ENCODE peak calls at places on chromosomes 16 and 17, in nine cellular contexts. Z, T, S, V, M, G, E, I and L are unnamed samples.

GRCh38 chr16:53881371-53881770 is 177.4 kb downstream of the FTO start:
- DNase-seq in G (peak), T (no peak), Z (no peak), I (peak), M (peak), S (no peak), V (no peak), E (no peak), L (no peak)

GRCh38 chr17:12591336-12591735 is 74.4 kb upstream of the MYOCD start:
- DNase-seq in S (peak), I (no peak), G (no peak), Z (no peak), V (peak), E (no peak), T (no peak), M (no peak), L (peak)

GRCh38 chr16:61892531-61892930 is 143.7 kb downstream of the CDH8 start:
- DNase-seq in S (no peak), Z (no peak), T (no peak), G (no peak), E (no peak), M (no peak), V (no peak), I (no peak), L (no peak)

GRCh38 chr16:10765772-10766171 is 22.1 kb downstream of the NUBP1 start:
- DNase-seq in V (no peak), M (no peak), T (no peak), S (no peak), Z (no peak), G (no peak), E (no peak), I (no peak), L (no peak)

GRCh38 chr17:52158450-52159042 is at the start of gene CA10:
- DNase-seq in T (peak), I (no peak), G (no peak), V (no peak), Z (no peak), E (peak), M (no peak), S (peak), L (peak)

GRCh38 chr17:9531080-9531479 is 44.5 kb downstream of the STX8 start:
- DNase-seq in I (no peak), S (no peak), T (no peak), Z (no peak), E (no peak), G (no peak), M (no peak), V (no peak), L (no peak)

GRCh38 chr16:57574646-57575467 is 32.4 kb downstream of the ADGRG5 start:
- DNase-seq in V (no peak), S (no peak), I (no peak), E (no peak), T (no peak), G (no peak), M (no peak), Z (no peak), L (no peak)

GRCh38 chr16:27108051-27108770 is 41.5 kb downstream of the C16orf82 start:
- DNase-seq in M (no peak), I (no peak), S (no peak), V (no peak), G (no peak), Z (no peak), T (no peak), E (no peak), L (no peak)

GRCh38 chr16:12111819-12112218 is 135.3 kb downstream of the SNX29 start:
- DNase-seq in G (no peak), Z (no peak), I (no peak), M (no peak), V (no peak), S (no peak), T (no peak), E (no peak), L (no peak)

GRCh38 chr17:78375401-78376079 is 2.9 kb upstream of the PGS1 start:
- DNase-seq in G (peak), E (no peak), Z (no peak), V (peak), I (peak), T (no peak), M (peak), S (no peak), L (no peak)

GRCh38 chr16:47694543-47694942 is 233.4 kb downstream of the PHKB start:
- DNase-seq in V (no peak), M (no peak), E (peak), I (no peak), T (no peak), Z (no peak), G (no peak), S (peak), L (no peak)
- TF ChIP-seq CTCF in V (no peak), M (no peak), E (no peak), I (no peak), T (no peak), Z (no peak), G (no peak), S (peak), L (no peak)

GRCh38 chr16:85704900-85705846 is 16.4 kb upstream of the GINS2 start:
- DNase-seq in T (no peak), E (no peak), Z (no peak), M (no peak), S (no peak), G (no peak), I (no peak), V (no peak), L (no peak)
- TF ChIP-seq CTCF in T (no peak), E (no peak), Z (no peak), M (no peak), S (peak), G (no peak), I (no peak), V (no peak), L (no peak)

DNA sequence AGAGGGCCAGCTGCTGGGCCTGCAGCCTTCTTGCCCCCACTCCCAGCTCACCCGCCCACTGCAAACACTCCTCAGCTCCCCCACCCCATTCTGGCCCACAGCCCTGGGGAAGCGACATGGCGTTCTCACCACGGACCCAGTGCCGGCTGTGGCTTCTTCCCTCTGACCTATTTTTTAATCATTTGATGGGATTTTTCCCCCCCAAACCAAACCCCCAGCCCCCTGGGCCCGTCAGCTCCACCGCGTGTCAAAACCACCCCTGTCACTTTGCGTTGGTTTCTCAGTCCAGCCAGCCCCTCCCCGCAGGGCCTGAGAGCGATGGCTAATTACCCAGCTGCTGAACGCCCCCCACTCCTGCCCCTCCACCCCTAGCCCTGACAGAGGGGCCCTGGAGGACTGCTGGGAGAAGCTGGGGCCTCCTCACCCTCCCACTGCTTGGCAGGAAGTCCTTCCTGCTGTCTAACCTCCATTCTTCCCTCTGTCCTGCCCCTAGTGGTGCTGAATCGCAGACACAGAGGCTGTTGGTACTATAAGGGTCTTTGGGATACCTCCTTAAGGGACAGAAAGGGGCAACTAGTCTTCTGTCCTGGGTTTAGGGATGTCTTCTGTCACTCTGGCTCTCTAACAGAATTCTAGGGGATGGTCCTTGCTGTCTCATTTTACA is 7.5 kb upstream of the TBX21 start:
- DNase-seq in M (no peak), V (no peak), G (no peak), I (no peak), Z (no peak), T (peak), E (no peak), S (no peak), L (no peak)
- TF ChIP-seq CTCF in M (peak), V (no peak), G (peak), I (no peak), Z (no peak), T (no peak), E (no peak), S (peak), L (no peak)

DNA sequence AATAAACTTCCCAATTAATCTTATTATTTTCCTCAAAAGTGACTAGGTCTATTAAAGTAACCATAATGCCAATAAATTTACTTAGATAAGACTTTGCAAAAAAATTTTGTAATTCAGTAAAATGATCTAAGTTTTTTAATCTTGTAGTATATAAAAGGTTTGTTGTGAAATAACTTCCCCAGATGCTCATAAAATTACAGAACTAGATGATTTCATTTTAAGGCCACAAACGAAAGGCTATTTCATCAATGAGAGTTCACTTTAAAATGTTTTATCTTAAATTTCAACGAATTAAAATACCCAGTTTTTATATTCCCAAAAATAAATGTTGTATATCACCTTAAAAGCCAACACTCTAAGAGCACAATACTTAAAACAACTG is 170.1 kb downstream of the CYB561 start:
- DNase-seq in E (no peak), T (no peak), Z (no peak), G (no peak), I (no peak), S (no peak), M (no peak), V (no peak), L (no peak)
- TF ChIP-seq CTCF in E (no peak), T (no peak), Z (no peak), G (no peak), I (no peak), S (no peak), M (no peak), V (no peak), L (no peak)

GRCh38 chr17:15652960-15653359 is 31.2 kb downstream of the TRIM16 start:
- DNase-seq in I (no peak), T (no peak), Z (no peak), V (no peak), M (no peak), S (no peak), E (no peak), G (no peak), L (no peak)

GRCh38 chr17:15648384-15648783 is 28.9 kb upstream of the FBXW10B start:
- DNase-seq in I (peak), Z (no peak), S (no peak), G (no peak), T (no peak), V (no peak), E (no peak), M (no peak), L (no peak)

GRCh38 chr17:15651001-15651582 is 31.6 kb upstream of the FBXW10B start:
- DNase-seq in G (no peak), V (peak), E (no peak), I (no peak), S (no peak), Z (peak), M (peak), T (no peak), L (no peak)

GRCh38 chr17:15649861-15650391 is 30.4 kb upstream of the FBXW10B start:
- DNase-seq in T (no peak), S (no peak), G (no peak), V (peak), M (peak), E (no peak), I (peak), Z (peak), L (no peak)

GRCh38 chr17:15651583-15652110 is 32.1 kb upstream of the FBXW10B start:
- DNase-seq in S (peak), G (peak), M (peak), E (peak), T (peak), Z (peak), I (peak), V (peak), L (peak)
- TF ChIP-seq CTCF in S (no peak), G (no peak), M (no peak), E (no peak), T (no peak), Z (no peak), I (no peak), V (no peak), L (no peak)